ENCODE peak calls at places on chromosomes 1 and 21, in seven cellular contexts. B, R, H, K, D, I and F are unnamed samples.

GRCh38 chr1:100443739-100444571 is 91.6 kb downstream of the CDC14A start:
- DNase-seq in B (no peak), R (no peak), H (no peak), K (no peak), D (peak), I (no peak), F (peak)

GRCh38 chr1:85578321-85579295 is 2.0 kb upstream of the CCN1 start:
- DNase-seq in B (peak), R (peak), H (no peak), K (no peak), D (peak), I (no peak), F (peak)

GRCh38 chr1:60825593-60825992 is 256.8 kb upstream of the NFIA start:
- DNase-seq in B (no peak), R (no peak), H (no peak), K (no peak), D (no peak), I (no peak), F (no peak)

GRCh38 chr1:27572679-27573426 is 31.1 kb downstream of the AHDC1 start:
- DNase-seq in B (no peak), R (no peak), H (no peak), K (no peak), D (no peak), I (peak), F (no peak)

GRCh38 chr21:33198346-33199135 is 31.2 kb upstream of the IFNAR2 start:
- DNase-seq in B (no peak), R (no peak), H (peak), K (no peak), D (peak), I (peak), F (no peak)

GRCh38 chr1:38076038-38076437 is 29.4 kb upstream of the POU3F1 start:
- DNase-seq in B (no peak), R (no peak), H (no peak), K (no peak), D (no peak), I (no peak), F (no peak)

GRCh38 chr1:109787845-109788605 is 24.3 kb upstream of the EPS8L3 start:
- DNase-seq in B (no peak), R (no peak), H (no peak), K (peak), D (no peak), I (no peak), F (no peak)

GRCh38 chr1:38746966-38747600 is 112.5 kb downstream of the RRAGC start:
- DNase-seq in B (no peak), R (no peak), H (no peak), K (no peak), D (no peak), I (no peak), F (no peak)

GRCh38 chr1:111538343-111539035 is 35.1 kb upstream of the ADORA3 start:
- DNase-seq in B (no peak), R (peak), H (no peak), K (no peak), D (peak), I (no peak), F (peak)

GRCh38 chr1:230561570-230561969 is 80.7 kb upstream of the COG2 start:
- DNase-seq in B (no peak), R (no peak), H (no peak), K (no peak), D (no peak), I (no peak), F (no peak)

GRCh38 chr1:161081151-161081405 is 8.3 kb downstream of the NECTIN4 start:
- DNase-seq in B (no peak), R (no peak), H (no peak), K (no peak), D (no peak), I (no peak), F (no peak)

GRCh38 chr1:37667023-37667769 is 25.1 kb upstream of the CDCA8 start:
- DNase-seq in B (no peak), R (no peak), H (no peak), K (no peak), D (no peak), I (no peak), F (no peak)

GRCh38 chr1:156746716-156747631 is 4.5 kb downstream of the HDGF start:
- DNase-seq in B (peak), R (peak), H (peak), K (peak), D (peak), I (peak), F (peak)

GRCh38 chr1:83799474-83800085 is 199.4 kb downstream of the TTLL7 start:
- DNase-seq in B (no peak), R (no peak), H (no peak), K (no peak), D (no peak), I (no peak), F (no peak)

GRCh38 chr1:184083016-184083415 is 31.5 kb downstream of the TSEN15 start:
- DNase-seq in B (no peak), R (no peak), H (no peak), K (no peak), D (no peak), I (no peak), F (no peak)

GRCh38 chr1:163315773-163316374 is 5.9 kb upstream of the NUF2 start:
- DNase-seq in B (peak), R (peak), H (no peak), K (peak), D (peak), I (no peak), F (peak)

GRCh38 chr1:163258181-163258580 is 55.5 kb upstream of the RGS5 start:
- DNase-seq in B (peak), R (peak), H (no peak), K (no peak), D (peak), I (no peak), F (no peak)

GRCh38 chr1:33435096-33435820 is 4.4 kb upstream of the PHC2 start:
- DNase-seq in B (no peak), R (no peak), H (no peak), K (no peak), D (peak), I (no peak), F (peak)

GRCh38 chr1:66359815-66360214 is 174.1 kb upstream of the SGIP1 start:
- DNase-seq in B (no peak), R (no peak), H (no peak), K (no peak), D (no peak), I (no peak), F (no peak)

GRCh38 chr1:245953876-245954660 is 553.0 kb downstream of the SMYD3 start:
- DNase-seq in B (no peak), R (no peak), H (no peak), K (no peak), D (no peak), I (no peak), F (no peak)

GRCh38 chr1:62433861-62434611 is 2.8 kb upstream of the USP1 start:
- DNase-seq in B (no peak), R (no peak), H (no peak), K (no peak), D (no peak), I (no peak), F (no peak)

GRCh38 chr1:223175032-223175431 is 32.0 kb upstream of the TLR5 start:
- DNase-seq in B (no peak), R (no peak), H (no peak), K (no peak), D (no peak), I (no peak), F (peak)
- TF ChIP-seq CTCF in B (peak), R (no peak), H (no peak), K (no peak), D (no peak), I (peak), F (peak)

GRCh38 chr1:174159253-174160108 is at the start of gene RABGAP1L:
- DNase-seq in B (peak), R (peak), H (peak), K (peak), D (peak), I (peak), F (peak)

GRCh38 chr1:174160603-174161002 is 1.3 kb downstream of the RABGAP1L start:
- DNase-seq in B (no peak), R (no peak), H (no peak), K (no peak), D (no peak), I (no peak), F (no peak)

GRCh38 chr1:174160109-174160473 is 771 bp downstream of the RABGAP1L start:
- DNase-seq in B (no peak), R (no peak), H (peak), K (peak), D (no peak), I (peak), F (peak)

GRCh38 chr1:174157157-174157806 is 2.0 kb upstream of the RABGAP1L start:
- DNase-seq in B (no peak), R (peak), H (no peak), K (no peak), D (no peak), I (no peak), F (no peak)

GRCh38 chr1:174158767-174159252 is 510 bp upstream of the RABGAP1L start:
- DNase-seq in B (no peak), R (no peak), H (no peak), K (no peak), D (no peak), I (no peak), F (no peak)
- TF ChIP-seq CTCF in B (no peak), R (no peak), H (no peak), K (no peak), D (no peak), I (no peak), F (no peak)

GRCh38 chr1:180144659-180145357 is 9.9 kb upstream of the QSOX1 start:
- DNase-seq in B (no peak), R (no peak), H (no peak), K (no peak), D (no peak), I (no peak), F (no peak)
- TF ChIP-seq CTCF in B (no peak), R (no peak), H (no peak), K (no peak), D (no peak), I (no peak), F (no peak)

GRCh38 chr1:114671011-114671938 is 1.4 kb upstream of the DENND2C start:
- DNase-seq in B (no peak), R (no peak), H (no peak), K (no peak), D (peak), I (no peak), F (peak)
- TF ChIP-seq CTCF in B (peak), R (no peak), H (no peak), K (no peak), D (peak), I (peak), F (peak)

GRCh38 chr1:220879509-220880366 is 495 bp downstream of the HLX start:
- DNase-seq in B (no peak), R (no peak), H (no peak), K (peak), D (peak), I (peak), F (peak)

GRCh38 chr1:220884109-220884980 is 5.1 kb downstream of the HLX start:
- DNase-seq in B (no peak), R (no peak), H (no peak), K (no peak), D (no peak), I (no peak), F (no peak)

GRCh38 chr1:220880726-220881506 is 1.7 kb downstream of the HLX start:
- DNase-seq in B (no peak), R (peak), H (no peak), K (peak), D (peak), I (peak), F (no peak)

GRCh38 chr1:220880367-220880680 is 1.1 kb downstream of the HLX start:
- DNase-seq in B (no peak), R (no peak), H (no peak), K (no peak), D (no peak), I (no peak), F (no peak)

DNA sequence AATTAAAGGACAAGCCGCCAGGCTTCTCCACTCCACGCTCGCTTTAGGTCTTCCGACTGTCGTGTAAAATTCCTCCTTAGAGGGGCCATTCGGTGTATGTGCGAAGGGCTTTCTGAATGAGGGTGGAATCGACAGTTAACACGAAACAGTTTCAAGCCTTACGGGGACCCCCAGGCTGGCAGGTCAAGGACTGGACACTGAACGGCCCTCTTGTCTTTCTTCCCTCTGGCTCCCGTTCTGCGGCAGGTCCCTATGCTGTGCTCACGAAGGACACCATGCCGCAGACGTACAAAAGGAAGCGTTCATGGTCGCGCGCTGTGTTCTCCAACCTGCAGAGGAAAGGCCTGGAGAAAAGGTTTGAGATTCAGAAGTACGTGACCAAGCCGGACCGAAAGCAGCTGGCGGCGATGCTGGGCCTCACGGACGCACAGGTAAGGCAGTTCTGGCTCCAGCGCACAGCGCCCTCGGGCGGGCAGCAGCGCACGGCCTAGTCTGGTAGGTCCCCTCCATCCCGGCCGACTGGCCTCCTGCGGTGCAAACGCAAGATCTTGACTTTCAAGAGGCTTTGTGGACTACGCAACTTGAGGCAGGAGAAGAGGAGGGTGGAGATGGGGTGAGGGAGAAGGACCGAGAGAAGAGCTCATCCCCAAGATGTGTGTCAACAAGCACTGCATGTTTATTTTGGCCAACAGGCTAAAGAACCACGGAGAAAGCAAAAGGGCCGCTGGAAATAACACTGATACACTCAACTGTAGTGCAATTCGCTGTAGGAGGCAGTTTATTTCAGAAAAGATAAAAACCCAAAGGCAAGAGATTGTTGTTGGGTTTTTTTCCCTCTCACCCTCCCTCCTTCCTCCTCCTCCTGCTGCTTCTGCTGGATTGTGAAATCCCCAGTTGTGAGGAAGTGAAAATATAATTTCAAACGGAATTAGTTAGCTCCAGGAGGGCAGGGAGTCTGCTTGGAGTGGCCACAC is 3.0 kb downstream of the HLX start:
- DNase-seq in B (no peak), R (no peak), H (no peak), K (no peak), D (no peak), I (no peak), F (no peak)
- TF ChIP-seq CTCF in B (no peak), R (peak), H (no peak), K (no peak), D (no peak), I (peak), F (no peak)

DNA sequence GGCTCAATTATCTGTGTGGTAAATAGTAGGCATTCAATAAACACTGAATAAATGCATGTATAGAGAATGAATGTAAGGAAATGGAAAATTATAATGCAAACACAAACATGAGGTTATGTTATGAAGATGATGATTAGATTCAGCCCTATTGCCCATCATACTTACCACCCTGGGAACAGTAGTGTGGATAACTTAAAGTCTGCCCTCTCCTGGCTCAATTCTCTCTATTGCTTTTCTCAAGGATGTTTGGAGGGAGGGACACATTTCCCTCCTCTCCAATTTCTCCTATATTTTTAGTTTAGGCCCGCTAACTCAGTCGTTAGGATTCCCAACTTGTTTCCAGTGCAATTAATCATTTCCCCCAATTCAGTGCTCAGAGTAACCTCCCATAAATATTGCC is 101.5 kb upstream of the TNR start:
- DNase-seq in B (no peak), R (no peak), H (no peak), K (no peak), D (no peak), I (no peak), F (no peak)
- TF ChIP-seq CTCF in B (no peak), R (no peak), H (no peak), K (no peak), D (no peak), I (no peak), F (no peak)

DNA sequence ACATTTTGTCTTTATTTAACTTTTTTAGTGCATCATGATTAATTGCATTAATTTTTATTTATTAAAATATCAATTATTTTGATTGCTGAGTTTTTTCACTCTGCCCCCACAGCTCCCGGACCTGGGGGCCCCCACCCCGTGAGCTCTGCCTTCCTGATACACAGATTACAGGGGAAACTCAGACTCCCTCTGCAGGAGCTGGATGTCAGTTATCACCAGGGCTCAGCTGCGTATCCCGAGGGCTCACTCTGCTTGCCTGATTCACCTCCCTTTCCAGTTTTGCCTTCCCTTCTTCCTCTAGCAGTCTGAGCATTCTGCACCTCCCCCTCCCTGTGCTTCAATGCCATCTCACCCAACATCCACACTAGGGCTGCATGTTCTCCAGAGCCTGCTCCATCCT is 98.2 kb downstream of the ATP1A1 start:
- DNase-seq in B (no peak), R (no peak), H (no peak), K (no peak), D (no peak), I (no peak), F (no peak)
- TF ChIP-seq CTCF in B (no peak), R (no peak), H (no peak), K (no peak), D (no peak), I (no peak), F (no peak)